ENCODE peak calls at places on chromosomes 1 and 21, in nine cellular contexts. One of them, this sample, is unnamed.

GRCh38 chr1:61524206-61524605 is 200.7 kb downstream of the TM2D1 start:
- DNase-seq in H54: no peak
- DNase-seq in spleen: no peak
- DNase-seq in heart left ventricle: no peak
- DNase-seq in stomach: no peak
- DNase-seq in Peyer's patch: no peak
- DNase-seq in vagina: no peak
- DNase-seq in suprapubic skin: no peak
- DNase-seq in ovary: no peak
- DNase-seq in this sample: no peak

GRCh38 chr1:13730751-13731482 is 30.9 kb downstream of the PRDM2 start:
- DNase-seq in H54: no peak
- DNase-seq in spleen: peak
- DNase-seq in heart left ventricle: peak
- DNase-seq in stomach: peak
- DNase-seq in Peyer's patch: peak
- DNase-seq in vagina: no peak
- DNase-seq in suprapubic skin: no peak
- DNase-seq in ovary: no peak
- DNase-seq in this sample: no peak

GRCh38 chr1:184022651-184023050 is 14.9 kb downstream of the COLGALT2 start:
- DNase-seq in H54: no peak
- DNase-seq in spleen: no peak
- DNase-seq in heart left ventricle: peak
- DNase-seq in stomach: no peak
- DNase-seq in Peyer's patch: no peak
- DNase-seq in vagina: no peak
- DNase-seq in suprapubic skin: no peak
- DNase-seq in ovary: peak
- DNase-seq in this sample: peak

GRCh38 chr1:15152318-15153183 is 996 bp upstream of the TMEM51 start:
- DNase-seq in H54: peak
- DNase-seq in spleen: peak
- DNase-seq in heart left ventricle: peak
- DNase-seq in stomach: peak
- DNase-seq in Peyer's patch: peak
- DNase-seq in vagina: no peak
- DNase-seq in suprapubic skin: peak
- DNase-seq in ovary: peak
- DNase-seq in this sample: peak

GRCh38 chr1:35646043-35646442 is 4.7 kb upstream of the PSMB2 start:
- DNase-seq in H54: no peak
- DNase-seq in spleen: no peak
- DNase-seq in heart left ventricle: no peak
- DNase-seq in stomach: no peak
- DNase-seq in Peyer's patch: no peak
- DNase-seq in vagina: no peak
- DNase-seq in suprapubic skin: no peak
- DNase-seq in ovary: no peak
- DNase-seq in this sample: no peak

GRCh38 chr21:42835611-42836401 is 43.5 kb downstream of the WDR4 start:
- DNase-seq in H54: no peak
- DNase-seq in spleen: peak
- DNase-seq in heart left ventricle: no peak
- DNase-seq in stomach: peak
- DNase-seq in Peyer's patch: peak
- DNase-seq in vagina: no peak
- DNase-seq in suprapubic skin: peak
- DNase-seq in ovary: no peak
- DNase-seq in this sample: no peak

GRCh38 chr1:111503585-111504060 is at the start of the genes ADORA3 and TMIGD3:
- DNase-seq in H54: no peak
- DNase-seq in spleen: no peak
- DNase-seq in heart left ventricle: no peak
- DNase-seq in stomach: no peak
- DNase-seq in Peyer's patch: peak
- DNase-seq in vagina: no peak
- DNase-seq in suprapubic skin: no peak
- DNase-seq in ovary: no peak
- DNase-seq in this sample: no peak

GRCh38 chr21:25563399-25564116 is 43.7 kb downstream of the MRPL39 start:
- DNase-seq in H54: no peak
- DNase-seq in spleen: no peak
- DNase-seq in heart left ventricle: no peak
- DNase-seq in stomach: no peak
- DNase-seq in Peyer's patch: peak
- DNase-seq in vagina: no peak
- DNase-seq in suprapubic skin: no peak
- DNase-seq in ovary: no peak
- DNase-seq in this sample: no peak

GRCh38 chr1:3518256-3518655 is 63.8 kb downstream of the ARHGEF16 start:
- DNase-seq in H54: no peak
- DNase-seq in spleen: no peak
- DNase-seq in heart left ventricle: no peak
- DNase-seq in stomach: no peak
- DNase-seq in Peyer's patch: no peak
- DNase-seq in vagina: no peak
- DNase-seq in suprapubic skin: no peak
- DNase-seq in ovary: no peak
- DNase-seq in this sample: no peak

GRCh38 chr21:14076143-14076806 is 134.5 kb downstream of the LIPI start:
- DNase-seq in H54: no peak
- DNase-seq in spleen: no peak
- DNase-seq in heart left ventricle: no peak
- DNase-seq in stomach: no peak
- DNase-seq in Peyer's patch: no peak
- DNase-seq in vagina: no peak
- DNase-seq in suprapubic skin: no peak
- DNase-seq in ovary: no peak
- DNase-seq in this sample: no peak
- TF ChIP-seq POLR2A in H54: no peak
- TF ChIP-seq POLR2A in spleen: no peak
- TF ChIP-seq POLR2A in heart left ventricle: no peak
- TF ChIP-seq POLR2A in stomach: no peak
- TF ChIP-seq POLR2A in Peyer's patch: no peak
- TF ChIP-seq POLR2A in vagina: no peak
- TF ChIP-seq POLR2A in suprapubic skin: no peak
- TF ChIP-seq POLR2A in ovary: no peak
- TF ChIP-seq POLR2A in this sample: no peak

DNA sequence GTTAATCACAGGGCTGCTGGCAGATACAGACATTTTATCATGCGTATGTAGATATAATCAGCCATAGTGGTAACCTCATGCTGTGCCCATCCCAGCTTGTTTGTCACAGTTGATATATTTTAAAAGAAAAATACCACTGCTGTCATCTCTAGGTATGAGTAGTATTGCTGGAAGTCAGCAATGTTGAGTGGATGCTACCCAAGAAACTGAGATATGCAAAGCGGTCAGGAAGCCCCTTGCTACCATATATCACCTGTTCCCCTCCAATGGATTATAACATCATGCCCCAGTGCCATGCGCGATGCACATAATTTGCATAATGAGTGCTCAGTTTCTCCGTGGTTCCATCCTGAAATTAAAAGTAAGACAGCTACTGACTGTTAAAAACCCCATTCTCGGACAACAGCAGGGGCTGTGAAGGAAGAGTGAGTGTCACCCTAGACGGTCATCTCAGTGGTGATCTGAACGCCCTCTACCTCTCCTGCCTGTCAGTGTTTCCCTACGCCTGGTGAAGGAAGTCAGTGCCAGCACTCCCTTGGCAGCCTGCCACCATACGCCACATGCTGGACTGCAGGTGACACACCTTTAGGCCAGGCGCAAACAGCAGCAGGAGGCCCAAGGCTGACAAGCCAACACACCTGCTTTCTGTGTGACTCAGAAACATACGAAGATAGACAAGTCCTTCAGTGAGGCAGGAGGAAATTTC is 2.7 kb downstream of the IL10RB start:
- DNase-seq in H54: no peak
- DNase-seq in spleen: no peak
- DNase-seq in heart left ventricle: no peak
- DNase-seq in stomach: peak
- DNase-seq in Peyer's patch: peak
- DNase-seq in vagina: no peak
- DNase-seq in suprapubic skin: peak
- DNase-seq in ovary: no peak
- DNase-seq in this sample: no peak
- TF ChIP-seq POLR2A in H54: no peak
- TF ChIP-seq POLR2A in spleen: no peak
- TF ChIP-seq POLR2A in heart left ventricle: no peak
- TF ChIP-seq POLR2A in stomach: no peak
- TF ChIP-seq POLR2A in Peyer's patch: peak
- TF ChIP-seq POLR2A in vagina: no peak
- TF ChIP-seq POLR2A in suprapubic skin: no peak
- TF ChIP-seq POLR2A in ovary: no peak
- TF ChIP-seq POLR2A in this sample: no peak

GRCh38 chr1:150154143-150154542 is 4.4 kb downstream of the PLEKHO1 start:
- DNase-seq in H54: no peak
- DNase-seq in spleen: no peak
- DNase-seq in heart left ventricle: no peak
- DNase-seq in stomach: no peak
- DNase-seq in Peyer's patch: no peak
- DNase-seq in vagina: no peak
- DNase-seq in suprapubic skin: no peak
- DNase-seq in ovary: peak
- DNase-seq in this sample: peak

GRCh38 chr1:150152772-150153461 is 3.2 kb downstream of the PLEKHO1 start:
- DNase-seq in H54: peak
- DNase-seq in spleen: no peak
- DNase-seq in heart left ventricle: peak
- DNase-seq in stomach: no peak
- DNase-seq in Peyer's patch: no peak
- DNase-seq in vagina: peak
- DNase-seq in suprapubic skin: no peak
- DNase-seq in ovary: no peak
- DNase-seq in this sample: no peak

GRCh38 chr1:150152182-150152536 is 2.4 kb downstream of the PLEKHO1 start:
- DNase-seq in H54: no peak
- DNase-seq in spleen: no peak
- DNase-seq in heart left ventricle: no peak
- DNase-seq in stomach: no peak
- DNase-seq in Peyer's patch: no peak
- DNase-seq in vagina: peak
- DNase-seq in suprapubic skin: no peak
- DNase-seq in ovary: no peak
- DNase-seq in this sample: no peak

GRCh38 chr1:150156868-150157603 is 7.3 kb downstream of the PLEKHO1 start:
- DNase-seq in H54: no peak
- DNase-seq in spleen: no peak
- DNase-seq in heart left ventricle: no peak
- DNase-seq in stomach: no peak
- DNase-seq in Peyer's patch: no peak
- DNase-seq in vagina: no peak
- DNase-seq in suprapubic skin: no peak
- DNase-seq in ovary: no peak
- DNase-seq in this sample: no peak

GRCh38 chr1:150155413-150156071 is 5.8 kb downstream of the PLEKHO1 start:
- DNase-seq in H54: no peak
- DNase-seq in spleen: no peak
- DNase-seq in heart left ventricle: no peak
- DNase-seq in stomach: no peak
- DNase-seq in Peyer's patch: no peak
- DNase-seq in vagina: no peak
- DNase-seq in suprapubic skin: no peak
- DNase-seq in ovary: no peak
- DNase-seq in this sample: no peak
- TF ChIP-seq POLR2A in H54: no peak
- TF ChIP-seq POLR2A in spleen: no peak
- TF ChIP-seq POLR2A in heart left ventricle: no peak
- TF ChIP-seq POLR2A in stomach: no peak
- TF ChIP-seq POLR2A in Peyer's patch: no peak
- TF ChIP-seq POLR2A in vagina: no peak
- TF ChIP-seq POLR2A in suprapubic skin: no peak
- TF ChIP-seq POLR2A in ovary: no peak
- TF ChIP-seq POLR2A in this sample: no peak

DNA sequence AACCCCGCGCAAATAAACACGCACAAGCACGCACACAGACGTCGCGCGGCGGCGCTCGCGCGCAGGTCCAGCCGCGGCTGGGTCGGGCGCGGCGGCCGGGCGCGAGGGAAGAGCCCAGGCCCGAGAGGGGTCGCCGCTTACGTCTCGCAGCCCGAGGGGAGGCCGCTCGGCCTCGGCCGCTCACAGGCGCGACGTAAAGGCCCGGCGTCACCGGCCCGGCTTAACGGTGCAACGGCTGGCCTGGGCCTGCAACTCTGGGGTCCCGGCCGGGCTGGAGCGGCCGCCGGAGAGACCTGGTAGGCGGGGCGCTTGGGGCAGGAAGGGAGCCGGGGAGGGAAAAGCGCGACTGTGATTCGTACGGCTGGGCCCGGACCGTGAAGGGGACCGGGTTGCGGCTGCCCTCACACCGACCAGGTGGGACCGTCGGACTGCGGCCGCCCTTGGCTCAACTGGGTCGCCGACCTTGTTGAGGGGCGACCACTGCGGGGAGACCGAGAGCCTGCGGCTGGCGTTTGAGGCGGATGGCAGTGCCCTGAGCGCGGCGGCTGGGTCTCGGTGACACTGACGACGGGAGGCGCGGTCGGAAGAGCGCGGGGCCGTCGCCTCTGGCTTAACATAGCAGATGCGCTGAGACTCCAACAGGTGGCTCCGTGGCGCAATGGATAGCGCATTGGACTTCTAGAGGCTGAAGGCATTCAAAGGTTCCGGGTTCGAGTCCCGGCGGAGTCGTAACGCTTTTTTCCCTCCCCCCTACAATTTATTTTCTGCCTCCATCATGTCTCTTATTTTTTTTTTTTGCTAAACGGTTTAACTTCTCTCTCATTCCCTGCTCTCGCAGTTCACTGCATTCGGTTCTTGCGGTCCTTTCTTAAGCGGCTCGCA is 31.8 kb downstream of the DNTTIP2 start:
- DNase-seq in H54: peak
- DNase-seq in spleen: peak
- DNase-seq in heart left ventricle: peak
- DNase-seq in stomach: peak
- DNase-seq in Peyer's patch: peak
- DNase-seq in vagina: no peak
- DNase-seq in suprapubic skin: peak
- DNase-seq in ovary: peak
- DNase-seq in this sample: peak
- TF ChIP-seq POLR2A in H54: peak
- TF ChIP-seq POLR2A in spleen: peak
- TF ChIP-seq POLR2A in heart left ventricle: no peak
- TF ChIP-seq POLR2A in stomach: no peak
- TF ChIP-seq POLR2A in Peyer's patch: peak
- TF ChIP-seq POLR2A in vagina: no peak
- TF ChIP-seq POLR2A in suprapubic skin: no peak
- TF ChIP-seq POLR2A in ovary: peak
- TF ChIP-seq POLR2A in this sample: peak

GRCh38 chr1:203424861-203425667 is 50.5 kb upstream of the PRELP start:
- DNase-seq in H54: no peak
- DNase-seq in spleen: no peak
- DNase-seq in heart left ventricle: no peak
- DNase-seq in stomach: no peak
- DNase-seq in Peyer's patch: no peak
- DNase-seq in vagina: no peak
- DNase-seq in suprapubic skin: no peak
- DNase-seq in ovary: no peak
- DNase-seq in this sample: no peak
- TF ChIP-seq POLR2A in H54: no peak
- TF ChIP-seq POLR2A in spleen: no peak
- TF ChIP-seq POLR2A in heart left ventricle: no peak
- TF ChIP-seq POLR2A in stomach: no peak
- TF ChIP-seq POLR2A in Peyer's patch: no peak
- TF ChIP-seq POLR2A in vagina: no peak
- TF ChIP-seq POLR2A in suprapubic skin: no peak
- TF ChIP-seq POLR2A in ovary: no peak
- TF ChIP-seq POLR2A in this sample: no peak

GRCh38 chr21:32278518-32279376 is at the start of gene MIS18A:
- DNase-seq in H54: peak
- DNase-seq in spleen: peak
- DNase-seq in heart left ventricle: peak
- DNase-seq in stomach: peak
- DNase-seq in Peyer's patch: peak
- DNase-seq in vagina: no peak
- DNase-seq in suprapubic skin: peak
- DNase-seq in ovary: peak
- DNase-seq in this sample: peak
- TF ChIP-seq POLR2A in H54: peak
- TF ChIP-seq POLR2A in spleen: no peak
- TF ChIP-seq POLR2A in heart left ventricle: no peak
- TF ChIP-seq POLR2A in stomach: no peak
- TF ChIP-seq POLR2A in Peyer's patch: no peak
- TF ChIP-seq POLR2A in vagina: no peak
- TF ChIP-seq POLR2A in suprapubic skin: no peak
- TF ChIP-seq POLR2A in ovary: peak
- TF ChIP-seq POLR2A in this sample: peak